ENCODE peak calls at places on chromosome 9, in eight cellular contexts. Z is mammary epithelial cell, X is neural progenitor cell, R is uterus, W is astrocyte of the spinal cord, U is lung, F is brain microvascular endothelial cell, E is fibroblast of pulmonary artery. O is an unnamed sample.

GRCh38 chr9:4435197-4435596 is 55.1 kb upstream of the SLC1A1 start:
- DNase-seq in Z (peak), X (no peak), R (no peak), W (no peak), U (no peak), F (peak), E (peak), O (no peak)

GRCh38 chr9:87034891-87035290 is 87.6 kb upstream of the GAS1 start:
- DNase-seq in Z (no peak), X (no peak), R (no peak), W (no peak), U (no peak), F (no peak), E (no peak), O (no peak)

GRCh38 chr9:33329117-33329563 is 38.8 kb downstream of the NFX1 start:
- DNase-seq in Z (peak), X (no peak), R (peak), W (peak), U (peak), F (peak), E (peak), O (peak)

GRCh38 chr9:81237565-81238231 is 451.6 kb downstream of the TLE1 start:
- DNase-seq in Z (no peak), X (no peak), R (no peak), W (no peak), U (no peak), F (no peak), E (no peak), O (no peak)

GRCh38 chr9:70696694-70697335 is 282.4 kb upstream of the KLF9 start:
- DNase-seq in Z (no peak), X (peak), R (no peak), W (no peak), U (no peak), F (no peak), E (no peak), O (no peak)

GRCh38 chr9:91555132-91555531 is 131.5 kb upstream of the NFIL3 start:
- DNase-seq in Z (no peak), X (no peak), R (no peak), W (peak), U (no peak), F (peak), E (peak), O (no peak)

GRCh38 chr9:120650352-120650751 is 63.9 kb downstream of the MEGF9 start:
- DNase-seq in Z (peak), X (no peak), R (no peak), W (no peak), U (no peak), F (no peak), E (peak), O (no peak)

GRCh38 chr9:111952559-111952958 is 55.9 kb downstream of the UGCG start:
- DNase-seq in Z (peak), X (no peak), R (no peak), W (peak), U (no peak), F (peak), E (peak), O (peak)

GRCh38 chr9:125649315-125649714 is 57.7 kb downstream of the MAPKAP1 start:
- DNase-seq in Z (peak), X (no peak), R (no peak), W (peak), U (no peak), F (peak), E (peak), O (peak)

GRCh38 chr9:761155-761792 is 80.2 kb upstream of the DMRT1 start:
- DNase-seq in Z (no peak), X (no peak), R (no peak), W (no peak), U (no peak), F (peak), E (peak), O (no peak)

GRCh38 chr9:126666155-126666803 is 52.6 kb downstream of the LMX1B start:
- DNase-seq in Z (no peak), X (peak), R (no peak), W (no peak), U (no peak), F (no peak), E (no peak), O (no peak)

GRCh38 chr9:116075191-116075590 is 78.4 kb upstream of the PAPPA start:
- DNase-seq in Z (peak), X (no peak), R (no peak), W (peak), U (no peak), F (peak), E (peak), O (no peak)

GRCh38 chr9:98606730-98607129 is 102.0 kb downstream of the GABBR2 start:
- DNase-seq in Z (no peak), X (no peak), R (no peak), W (no peak), U (no peak), F (no peak), E (no peak), O (no peak)

GRCh38 chr9:136117291-136118060 is 1.2 kb downstream of the TMEM250 start:
- DNase-seq in Z (no peak), X (no peak), R (no peak), W (no peak), U (no peak), F (no peak), E (peak), O (no peak)

GRCh38 chr9:121766081-121766683 is 114.7 kb downstream of the DAB2IP start:
- DNase-seq in Z (no peak), X (no peak), R (no peak), W (no peak), U (no peak), F (no peak), E (no peak), O (no peak)

GRCh38 chr9:110126986-110127864 is 80.7 kb downstream of the C9orf152 start:
- DNase-seq in Z (peak), X (peak), R (peak), W (no peak), U (peak), F (peak), E (peak), O (no peak)

GRCh38 chr9:14165376-14166035 is 148.4 kb downstream of the NFIB start:
- DNase-seq in Z (peak), X (no peak), R (no peak), W (no peak), U (peak), F (no peak), E (peak), O (no peak)

GRCh38 chr9:121350993-121351561 is 19.0 kb downstream of the STOM start:
- DNase-seq in Z (peak), X (no peak), R (peak), W (peak), U (peak), F (peak), E (peak), O (peak)

GRCh38 chr9:20620658-20621552 is 1.4 kb downstream of the MLLT3 start:
- DNase-seq in Z (peak), X (peak), R (peak), W (peak), U (peak), F (peak), E (peak), O (no peak)

GRCh38 chr9:36868591-36869282 is 165.3 kb downstream of the PAX5 start:
- DNase-seq in Z (no peak), X (no peak), R (no peak), W (no peak), U (no peak), F (no peak), E (no peak), O (no peak)

GRCh38 chr9:79686381-79687130 is 114.8 kb downstream of the TLE4 start:
- DNase-seq in Z (peak), X (no peak), R (no peak), W (peak), U (no peak), F (peak), E (peak), O (no peak)

GRCh38 chr9:35729101-35729500 is 2.9 kb downstream of the TLN1 start:
- DNase-seq in Z (no peak), X (no peak), R (no peak), W (no peak), U (no peak), F (no peak), E (no peak), O (no peak)

GRCh38 chr9:131349522-131349880 is 44.4 kb upstream of the PRRC2B start:
- DNase-seq in Z (no peak), X (no peak), R (no peak), W (no peak), U (no peak), F (no peak), E (no peak), O (no peak)

GRCh38 chr9:2262809-2263510 is 247.8 kb downstream of the SMARCA2 start:
- DNase-seq in Z (no peak), X (no peak), R (no peak), W (peak), U (no peak), F (no peak), E (no peak), O (no peak)

GRCh38 chr9:123063172-123063508 is 29.7 kb downstream of the GPR21 start:
- DNase-seq in Z (no peak), X (no peak), R (no peak), W (peak), U (no peak), F (no peak), E (peak), O (no peak)

GRCh38 chr9:17613723-17614122 is 34.9 kb downstream of the SH3GL2 start:
- DNase-seq in Z (peak), X (peak), R (no peak), W (peak), U (no peak), F (no peak), E (peak), O (peak)

GRCh38 chr9:81693639-81694378 is 4.5 kb upstream of the TLE1 start:
- DNase-seq in Z (no peak), X (no peak), R (no peak), W (peak), U (no peak), F (no peak), E (no peak), O (no peak)

GRCh38 chr9:97438666-97439065 is 26.8 kb downstream of the TDRD7 start:
- DNase-seq in Z (no peak), X (no peak), R (no peak), W (no peak), U (no peak), F (no peak), E (peak), O (no peak)

GRCh38 chr9:91992636-91993035 is 42.6 kb upstream of the ROR2 start:
- DNase-seq in Z (no peak), X (no peak), R (no peak), W (peak), U (peak), F (peak), E (peak), O (no peak)

GRCh38 chr9:92481029-92481633 is 1.2 kb downstream of the ASPN start:
- DNase-seq in Z (peak), X (no peak), R (no peak), W (peak), U (no peak), F (no peak), E (no peak), O (no peak)

GRCh38 chr9:83538172-83538889 is at the start of gene FRMD3:
- DNase-seq in Z (peak), X (peak), R (peak), W (peak), U (peak), F (peak), E (peak), O (peak)

GRCh38 chr9:38066907-38067610 is 2.0 kb downstream of the SHB start:
- DNase-seq in Z (peak), X (peak), R (peak), W (peak), U (peak), F (no peak), E (peak), O (no peak)

GRCh38 chr9:87855061-87855460 is 27.6 kb upstream of the SPATA31E1 start:
- DNase-seq in Z (no peak), X (no peak), R (no peak), W (no peak), U (no peak), F (no peak), E (no peak), O (no peak)

GRCh38 chr9:124452326-124452725 is 2.1 kb downstream of the ADGRD2 start:
- DNase-seq in Z (no peak), X (no peak), R (no peak), W (no peak), U (no peak), F (no peak), E (no peak), O (no peak)

GRCh38 chr9:89428901-89429890 is 68.7 kb downstream of the SEMA4D start:
- DNase-seq in Z (no peak), X (peak), R (no peak), W (no peak), U (no peak), F (no peak), E (no peak), O (no peak)

GRCh38 chr9:77977210-77977611 is 54.4 kb downstream of the GNAQ start:
- DNase-seq in Z (peak), X (peak), R (peak), W (peak), U (peak), F (peak), E (peak), O (no peak)

GRCh38 chr9:130119521-130120206 is 52.5 kb upstream of the NCS1 start:
- DNase-seq in Z (no peak), X (no peak), R (no peak), W (no peak), U (no peak), F (no peak), E (no peak), O (no peak)

DNA sequence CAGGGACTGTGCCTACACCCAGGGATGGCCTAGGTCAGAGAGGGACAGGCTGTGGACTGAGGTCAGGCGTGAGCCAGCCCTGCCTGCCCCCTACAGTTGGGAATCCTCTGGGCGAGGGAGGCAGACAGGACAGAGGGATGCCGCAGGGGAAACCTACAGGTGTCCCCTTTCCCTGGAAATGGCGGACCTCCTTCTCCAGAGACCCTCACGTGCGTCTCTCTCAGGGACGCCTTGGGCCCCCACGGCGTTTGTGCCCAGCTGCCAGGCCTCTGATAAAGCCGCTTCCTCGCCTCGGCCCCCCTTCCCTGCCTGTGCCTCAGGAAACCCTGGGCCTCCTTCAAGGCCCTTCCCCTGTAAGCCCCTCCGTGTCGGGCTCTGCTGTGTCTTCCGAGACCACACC is 129.3 kb downstream of the RXRA start:
- DNase-seq in Z (no peak), X (no peak), R (no peak), W (no peak), U (no peak), F (no peak), E (no peak), O (no peak)
- H3K4me3 ChIP-seq in Z (no peak), X (no peak), R (peak), W (no peak), U (no peak), F (no peak), E (no peak), O (no peak)

DNA sequence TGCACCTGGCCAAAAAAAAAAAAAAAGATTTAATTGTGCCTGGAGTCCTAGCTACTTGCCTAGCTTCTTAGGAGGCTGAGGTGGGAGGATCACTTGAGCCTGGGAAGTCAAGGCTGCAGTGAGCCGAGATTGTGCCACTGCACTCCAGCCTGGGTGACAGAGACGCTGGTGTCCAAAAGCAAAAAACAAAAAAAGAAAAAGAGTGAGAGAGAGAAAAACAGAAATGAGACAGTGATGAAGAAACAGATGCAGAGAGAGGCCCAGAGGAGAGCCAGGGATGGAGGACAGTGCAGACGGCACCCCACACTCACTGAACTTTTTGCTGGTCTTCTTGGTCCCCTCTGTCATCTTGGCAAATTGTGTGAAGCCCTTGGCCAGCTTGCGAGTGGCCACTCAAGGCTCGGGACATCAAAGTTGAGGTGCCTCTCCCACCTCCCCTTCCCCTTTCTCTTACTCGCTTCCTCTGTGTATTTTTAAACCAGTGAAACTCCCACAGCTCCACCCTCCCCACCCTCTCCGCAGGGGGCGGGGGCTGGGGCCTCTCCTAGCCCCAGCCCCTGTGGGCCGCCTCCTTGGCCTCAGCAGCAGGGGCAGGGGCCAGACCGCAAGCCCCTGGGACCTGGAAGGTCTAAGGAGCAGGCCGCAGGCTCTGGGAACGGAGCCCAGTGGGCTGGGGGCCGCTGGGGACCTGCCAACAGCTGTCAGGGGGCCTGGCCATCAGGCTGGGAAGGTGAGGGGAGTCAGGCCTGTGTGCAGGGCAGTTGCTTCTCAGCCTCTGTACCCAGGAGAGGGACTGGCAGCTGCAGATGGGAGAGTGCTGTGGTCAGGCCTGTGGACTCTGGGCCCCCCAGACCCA is at the start of gene SH2D3C:
- DNase-seq in Z (no peak), X (no peak), R (no peak), W (no peak), U (no peak), F (no peak), E (no peak), O (no peak)
- H3K4me3 ChIP-seq in Z (no peak), X (no peak), R (no peak), W (no peak), U (no peak), F (no peak), E (no peak), O (no peak)

GRCh38 chr9:133650026-133650425 is 13.9 kb downstream of the DBH start:
- DNase-seq in Z (no peak), X (no peak), R (no peak), W (no peak), U (no peak), F (no peak), E (no peak), O (no peak)

GRCh38 chr9:133647765-133648469 is 11.8 kb downstream of the DBH start:
- DNase-seq in Z (no peak), X (no peak), R (no peak), W (no peak), U (no peak), F (no peak), E (no peak), O (no peak)

GRCh38 chr9:133644968-133645765 is 9.0 kb downstream of the DBH start:
- DNase-seq in Z (no peak), X (no peak), R (no peak), W (no peak), U (no peak), F (no peak), E (no peak), O (no peak)

GRCh38 chr9:133649194-133649593 is 13.0 kb downstream of the DBH start:
- DNase-seq in Z (no peak), X (no peak), R (no peak), W (no peak), U (no peak), F (no peak), E (no peak), O (no peak)

DNA sequence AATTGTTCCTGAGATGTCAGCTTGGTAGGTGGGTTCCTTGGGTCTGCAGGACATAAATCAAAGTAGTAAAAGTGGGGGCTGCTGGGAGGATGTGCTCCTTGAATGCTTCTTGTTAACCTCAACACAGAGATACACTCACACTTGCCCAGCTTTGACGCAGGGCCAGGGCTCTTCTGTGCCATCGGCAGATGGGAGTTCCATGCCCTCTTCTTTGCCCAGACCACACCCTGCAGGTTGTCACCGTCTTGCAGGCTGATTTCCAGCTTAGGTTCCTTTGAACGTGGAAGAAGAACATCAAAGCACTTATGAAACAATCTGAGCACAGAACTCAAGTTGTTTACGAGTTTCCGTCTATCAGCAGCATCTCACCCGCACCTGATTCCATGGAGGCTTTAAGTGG is 11.0 kb downstream of the DBH start:
- DNase-seq in Z (no peak), X (no peak), R (no peak), W (no peak), U (no peak), F (no peak), E (no peak), O (no peak)
- H3K4me3 ChIP-seq in Z (no peak), X (no peak), R (no peak), W (no peak), U (no peak), F (no peak), E (no peak), O (no peak)

DNA sequence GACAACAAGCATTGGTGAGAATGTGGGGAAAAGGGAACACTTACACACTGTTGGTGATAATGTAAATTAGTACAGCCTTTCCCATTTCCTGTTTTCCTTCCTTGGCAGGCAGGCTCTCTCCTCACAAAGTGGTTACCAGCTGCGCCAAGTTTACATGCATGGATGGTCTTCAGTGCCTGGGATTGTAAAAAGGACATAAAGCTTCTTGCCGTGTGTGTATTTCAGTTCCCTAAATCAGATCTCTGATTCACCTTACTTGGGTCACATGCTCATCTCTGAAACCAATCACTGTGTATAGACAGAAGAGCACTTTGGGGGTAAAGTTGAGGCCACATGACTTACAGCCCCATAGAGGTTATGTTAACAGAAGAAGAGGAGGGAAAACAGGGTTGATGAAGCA is 92.8 kb downstream of the CAVIN4 start:
- DNase-seq in Z (no peak), X (no peak), R (no peak), W (no peak), U (no peak), F (no peak), E (no peak), O (peak)
- H3K4me3 ChIP-seq in Z (no peak), X (no peak), R (no peak), W (no peak), U (no peak), F (no peak), E (no peak), O (no peak)